ENCODE peak calls at places on chromosomes 2 and 18, in six cellular contexts. Y is K562, B is GM12891, G is HepG2, S is GM12878, K is H1. H is an unnamed sample.

GRCh38 chr18:22674300-22674699 is 256.6 kb upstream of the CTAGE1 start:
- DNase-seq in S (no peak), Y (no peak), G (no peak), B (no peak), K (no peak), H (no peak)

GRCh38 chr2:200466703-200467418 is 43.0 kb downstream of the KCTD18 start:
- DNase-seq in G (no peak), S (no peak), K (no peak), Y (no peak), B (no peak), H (no peak)

GRCh38 chr2:200252661-200253067 is 53.8 kb upstream of the SPATS2L start:
- DNase-seq in S (no peak), G (no peak), K (no peak), Y (no peak), B (no peak), H (no peak)

GRCh38 chr2:176931588-176932563 is 280.7 kb upstream of the HNRNPA3 start:
- DNase-seq in B (peak; percentile 25), G (no peak), Y (peak; percentile 31), S (peak; percentile 97), K (no peak), H (peak; percentile 33)

GRCh38 chr18:76494181-76494540 is 881 bp downstream of the ZNF516 start:
- DNase-seq in B (no peak), G (peak; percentile 18), S (no peak), Y (no peak), K (no peak), H (no peak)

GRCh38 chr2:71602581-71602980 is 149.2 kb downstream of the DYSF start:
- DNase-seq in K (no peak), G (no peak), S (no peak), Y (no peak), B (no peak), H (no peak)

GRCh38 chr2:67394734-67395133 is 2.4 kb upstream of the ETAA1 start:
- DNase-seq in K (no peak), Y (no peak), G (no peak), B (no peak), S (no peak), H (no peak)

GRCh38 chr18:48934708-48935432 is 15.9 kb downstream of the SMAD7 start:
- DNase-seq in Y (no peak), S (peak; percentile 71), G (no peak), K (no peak), B (no peak), H (no peak)

GRCh38 chr18:22822024-22822423 is 111.1 kb upstream of the RBBP8 start:
- DNase-seq in B (no peak), S (no peak), G (no peak), K (no peak), Y (no peak), H (no peak)

GRCh38 chr2:151175857-151176256 is 85.8 kb downstream of the RBM43 start:
- DNase-seq in K (no peak), Y (no peak), S (no peak), G (no peak), B (no peak), H (no peak)

GRCh38 chr2:128563348-128563687 is 244.7 kb upstream of the HS6ST1 start:
- DNase-seq in G (no peak), S (no peak), Y (no peak), K (no peak), B (no peak), H (no peak)

GRCh38 chr2:8697190-8697589 is 15.3 kb downstream of the ID2 start:
- DNase-seq in S (no peak), Y (peak; percentile 61), K (no peak), B (no peak), G (no peak), H (no peak)

GRCh38 chr2:161165266-161165665 is 5.0 kb downstream of the TANK start:
- DNase-seq in Y (no peak), B (no peak), G (no peak), S (no peak), K (no peak), H (no peak)

GRCh38 chr18:8426401-8426800 is 182.8 kb upstream of the RAB12 start:
- DNase-seq in S (no peak), G (peak; percentile 24), Y (peak; percentile 57), B (no peak), K (peak; percentile 89), H (no peak)

GRCh38 chr2:191112448-191112901 is 38.3 kb downstream of the STAT4 start:
- DNase-seq in G (no peak), S (no peak), B (no peak), Y (no peak), K (no peak), H (no peak)

GRCh38 chr2:239462671-239463506 is 62.1 kb upstream of the HDAC4 start:
- DNase-seq in S (no peak), B (no peak), K (peak; percentile 20), Y (no peak), G (no peak), H (no peak)

GRCh38 chr2:173254659-173255058 is 100.0 kb upstream of the CDCA7 start:
- DNase-seq in K (no peak), S (no peak), G (no peak), Y (no peak), B (no peak), H (no peak)

GRCh38 chr18:48485828-48486405 is 52.9 kb upstream of the CTIF start:
- DNase-seq in K (no peak), S (no peak), G (peak; percentile 28), B (no peak), Y (no peak), H (no peak)

GRCh38 chr2:96407919-96408550 is 72.5 kb downstream of the NCAPH start:
- DNase-seq in G (no peak), Y (no peak), B (no peak), K (no peak), S (no peak), H (no peak)

GRCh38 chr18:24014986-24015896 is 687 bp downstream of the TTC39C start:
- DNase-seq in Y (no peak), S (no peak), K (no peak), G (peak; percentile 13), B (no peak), H (peak; percentile 30)

GRCh38 chr2:241357531-241357930 is 1.4 kb downstream of the FARP2 start:
- DNase-seq in K (no peak), Y (no peak), B (no peak), G (no peak), S (no peak), H (no peak)

GRCh38 chr2:159002465-159003130 is 34.2 kb downstream of the TANC1 start:
- DNase-seq in G (no peak), K (no peak), B (no peak), Y (no peak), S (no peak), H (no peak)

GRCh38 chr2:233112261-233113113 is 52.3 kb downstream of the INPP5D start:
- DNase-seq in G (no peak), B (no peak), K (no peak), S (no peak), Y (no peak), H (no peak)

GRCh38 chr2:81767173-81767720 is 1462.7 kb upstream of the LRRTM1 start:
- DNase-seq in G (no peak), K (no peak), S (no peak), B (no peak), Y (no peak), H (no peak)

GRCh38 chr2:189411860-189412259 is 29.4 kb upstream of the WDR75 start:
- DNase-seq in S (no peak), B (no peak), G (no peak), K (no peak), Y (no peak), H (no peak)
- TF ChIP-seq POLR2AphosphoS5 in S (no peak), B (no peak), G (no peak), K (no peak), Y (no peak), H (no peak)

DNA sequence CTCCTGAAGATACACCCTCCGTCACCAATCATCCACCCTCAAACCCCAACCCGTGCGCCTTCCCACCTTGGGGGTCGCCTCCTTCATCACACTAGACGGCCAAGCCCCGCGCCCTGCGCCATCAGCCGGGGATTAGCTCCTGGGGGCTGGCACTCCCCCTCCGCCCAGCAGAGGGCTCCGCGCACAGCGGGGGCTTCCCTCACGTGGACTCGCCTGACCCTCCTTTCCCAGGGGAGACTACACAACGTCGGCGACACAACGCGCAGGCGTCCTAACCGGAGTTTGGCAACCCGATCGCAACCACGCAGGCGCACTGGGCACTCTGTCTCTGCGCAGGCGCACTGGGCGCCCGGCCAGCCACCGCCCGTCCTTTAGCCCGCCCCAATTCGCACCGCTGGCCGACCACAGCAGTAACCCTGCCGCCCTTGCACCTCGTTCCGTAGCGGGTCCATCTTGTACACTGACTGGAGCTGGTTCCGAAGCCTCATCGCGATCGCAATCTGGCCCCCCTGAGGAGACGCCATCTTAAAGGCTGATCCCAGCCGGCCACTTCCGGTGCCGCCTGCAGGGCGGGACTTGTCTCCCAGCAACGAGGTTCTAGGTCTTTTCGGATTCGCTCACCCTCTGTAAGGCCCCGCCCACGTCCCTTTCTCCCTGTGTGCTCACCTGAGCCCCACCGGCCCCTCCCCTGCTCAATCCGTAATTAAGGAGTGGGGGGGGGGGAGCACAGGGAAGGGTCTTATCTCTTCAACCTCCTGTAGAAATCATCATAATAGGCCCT is at the start of gene PCGF1:
- DNase-seq in S (peak; percentile 95), G (peak; percentile 98), Y (peak; percentile 99), B (peak; percentile 94), K (peak; percentile 98), H (peak; percentile 93)
- TF ChIP-seq POLR2A in S (peak; percentile 94), G (peak; percentile 73), Y (peak; percentile 86), B (peak; percentile 91), K (no peak), H (peak; percentile 87)

DNA sequence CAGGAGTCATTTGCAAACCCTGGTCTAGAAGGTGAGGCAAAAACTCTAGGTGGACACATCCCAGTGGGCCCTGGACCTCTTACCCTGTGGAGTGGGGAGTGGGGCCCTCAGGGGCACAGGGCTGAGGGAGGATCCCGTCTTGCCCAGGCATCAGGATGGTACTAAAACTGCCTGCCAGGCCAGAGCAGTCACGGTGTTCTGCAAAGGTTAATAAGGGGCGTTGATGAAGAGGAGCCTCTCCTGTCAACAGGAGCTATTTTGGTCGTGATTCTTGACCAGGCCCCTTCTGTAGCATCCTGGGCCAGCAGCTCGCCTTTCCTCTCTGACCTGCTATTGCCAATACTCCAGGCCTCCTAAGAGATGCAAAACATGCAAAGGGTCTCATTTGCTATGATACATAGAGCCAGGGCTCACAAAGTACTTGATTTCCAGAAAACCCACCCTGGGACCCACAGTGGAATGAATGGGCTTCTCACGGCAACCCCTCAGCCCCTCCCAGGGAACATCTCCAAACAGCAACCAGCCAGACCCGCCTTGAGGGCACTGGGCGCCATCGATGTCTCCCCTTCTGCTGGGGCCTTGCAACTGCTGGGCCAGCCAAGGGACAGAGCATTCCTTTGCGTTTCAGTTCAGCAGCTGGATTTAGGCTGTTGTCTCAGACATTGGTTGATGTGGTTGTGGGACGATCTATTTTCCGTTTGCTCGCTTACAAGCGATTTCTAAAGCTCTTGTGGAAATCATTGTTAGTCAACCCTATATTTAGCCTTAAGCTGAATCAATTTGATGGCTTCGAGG is 111.1 kb downstream of the PDCL3 start:
- DNase-seq in K (no peak), S (no peak), Y (no peak), B (no peak), G (no peak), H (no peak)
- TF ChIP-seq TAF1 in K (no peak), S (no peak), Y (no peak), B (no peak), G (no peak), H (no peak)

DNA sequence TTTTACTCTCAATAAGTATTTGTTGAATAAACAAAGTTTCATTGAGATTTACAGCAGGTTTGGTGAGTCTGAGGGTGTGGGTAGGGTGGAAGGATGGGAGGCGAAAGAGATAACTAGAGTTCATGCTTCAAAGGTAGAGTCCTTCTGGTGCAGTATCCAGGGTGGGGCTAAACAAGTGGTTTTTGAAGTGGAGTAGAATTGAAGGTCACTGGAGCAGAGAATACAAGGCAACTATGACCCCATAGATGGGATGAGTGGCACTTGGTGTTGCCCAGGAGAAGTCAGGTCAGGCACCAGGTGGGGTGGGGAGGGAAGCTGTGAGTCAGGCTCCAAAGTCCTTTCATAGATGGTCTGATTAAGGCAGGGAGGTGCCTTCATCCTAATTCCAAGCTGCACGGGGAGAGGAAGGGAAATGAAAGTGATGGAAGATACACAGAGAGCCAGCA is 6.6 kb upstream of the CAB39 start:
- DNase-seq in K (no peak), B (no peak), S (no peak), Y (no peak), G (peak; percentile 89), H (no peak)
- TF ChIP-seq POLR2AphosphoS5 in K (no peak), B (no peak), S (no peak), Y (no peak), G (no peak), H (no peak)